ENCODE peak calls at places on chromosomes 1 and 21, in six cellular contexts. One of them, this sample, is unnamed.

GRCh38 chr1:192951961-192952460 is 107.1 kb downstream of the UCHL5 start:
- DNase-seq in ovary: no peak
- DNase-seq in fibroblast of lung: peak; percentile 89
- DNase-seq in HL-60: no peak
- DNase-seq in choroid plexus epithelial cell: peak; percentile 85
- DNase-seq in prostate gland: no peak
- DNase-seq in this sample: peak; percentile 89

GRCh38 chr1:15106608-15107007 is 46.9 kb upstream of the TMEM51 start:
- DNase-seq in ovary: no peak
- DNase-seq in fibroblast of lung: no peak
- DNase-seq in HL-60: no peak
- DNase-seq in choroid plexus epithelial cell: peak; percentile 10
- DNase-seq in prostate gland: no peak
- DNase-seq in this sample: no peak

GRCh38 chr1:109980324-109981127 is 4.0 kb upstream of the AHCYL1 start:
- DNase-seq in ovary: no peak
- DNase-seq in fibroblast of lung: no peak
- DNase-seq in HL-60: no peak
- DNase-seq in choroid plexus epithelial cell: no peak
- DNase-seq in prostate gland: no peak
- DNase-seq in this sample: no peak

GRCh38 chr1:44405804-44406743 is 1.0 kb downstream of the RNF220 start:
- DNase-seq in ovary: no peak
- DNase-seq in fibroblast of lung: peak; percentile 23
- DNase-seq in HL-60: no peak
- DNase-seq in choroid plexus epithelial cell: peak; percentile 19
- DNase-seq in prostate gland: no peak
- DNase-seq in this sample: no peak

GRCh38 chr1:12434174-12434573 is 183.8 kb downstream of the DHRS3 start:
- DNase-seq in ovary: no peak
- DNase-seq in fibroblast of lung: peak; percentile 71
- DNase-seq in HL-60: no peak
- DNase-seq in choroid plexus epithelial cell: peak; percentile 93
- DNase-seq in prostate gland: no peak
- DNase-seq in this sample: peak; percentile 70

GRCh38 chr1:92817986-92818764 is 13.7 kb upstream of the RPL5 start:
- DNase-seq in ovary: no peak
- DNase-seq in fibroblast of lung: peak; percentile 62
- DNase-seq in HL-60: no peak
- DNase-seq in choroid plexus epithelial cell: peak; percentile 65
- DNase-seq in prostate gland: no peak
- DNase-seq in this sample: peak; percentile 57

GRCh38 chr1:81305997-81306452 is 494.7 kb upstream of the ADGRL2 start:
- DNase-seq in ovary: peak; percentile 12
- DNase-seq in fibroblast of lung: peak; percentile 84
- DNase-seq in HL-60: no peak
- DNase-seq in choroid plexus epithelial cell: peak; percentile 76
- DNase-seq in prostate gland: peak; percentile 25
- DNase-seq in this sample: peak; percentile 60

GRCh38 chr1:158140871-158141270 is 39.8 kb upstream of the CD1D start:
- DNase-seq in ovary: no peak
- DNase-seq in fibroblast of lung: no peak
- DNase-seq in HL-60: no peak
- DNase-seq in choroid plexus epithelial cell: peak; percentile 44
- DNase-seq in prostate gland: no peak
- DNase-seq in this sample: no peak

GRCh38 chr1:119387858-119388257 is 19.3 kb downstream of the HAO2 start:
- DNase-seq in ovary: no peak
- DNase-seq in fibroblast of lung: no peak
- DNase-seq in HL-60: no peak
- DNase-seq in choroid plexus epithelial cell: no peak
- DNase-seq in prostate gland: no peak
- DNase-seq in this sample: no peak

GRCh38 chr1:54499097-54500029 is 48.7 kb upstream of the ACOT11 start:
- DNase-seq in ovary: peak; percentile 64
- DNase-seq in fibroblast of lung: peak; percentile 33
- DNase-seq in HL-60: no peak
- DNase-seq in choroid plexus epithelial cell: peak; percentile 68
- DNase-seq in prostate gland: peak; percentile 30
- DNase-seq in this sample: peak; percentile 34

GRCh38 chr1:206931709-206932108 is 10.0 kb upstream of the FCMR start:
- DNase-seq in ovary: no peak
- DNase-seq in fibroblast of lung: no peak
- DNase-seq in HL-60: no peak
- DNase-seq in choroid plexus epithelial cell: no peak
- DNase-seq in prostate gland: no peak
- DNase-seq in this sample: no peak

GRCh38 chr1:36562181-36562685 is 79.5 kb upstream of the CSF3R start:
- DNase-seq in ovary: no peak
- DNase-seq in fibroblast of lung: no peak
- DNase-seq in HL-60: no peak
- DNase-seq in choroid plexus epithelial cell: no peak
- DNase-seq in prostate gland: no peak
- DNase-seq in this sample: no peak

GRCh38 chr1:22613951-22614350 is 22.5 kb upstream of the C1QA start:
- DNase-seq in ovary: no peak
- DNase-seq in fibroblast of lung: no peak
- DNase-seq in HL-60: no peak
- DNase-seq in choroid plexus epithelial cell: no peak
- DNase-seq in prostate gland: no peak
- DNase-seq in this sample: no peak

GRCh38 chr1:95304803-95305202 is 70.8 kb downstream of the RWDD3 start:
- DNase-seq in ovary: no peak
- DNase-seq in fibroblast of lung: no peak
- DNase-seq in HL-60: no peak
- DNase-seq in choroid plexus epithelial cell: no peak
- DNase-seq in prostate gland: no peak
- DNase-seq in this sample: no peak

GRCh38 chr1:223708001-223708359 is 4.4 kb upstream of the CAPN2 start:
- DNase-seq in ovary: no peak
- DNase-seq in fibroblast of lung: no peak
- DNase-seq in HL-60: no peak
- DNase-seq in choroid plexus epithelial cell: no peak
- DNase-seq in prostate gland: no peak
- DNase-seq in this sample: no peak

GRCh38 chr1:37128091-37128490 is 93.8 kb upstream of the GRIK3 start:
- DNase-seq in ovary: no peak
- DNase-seq in fibroblast of lung: no peak
- DNase-seq in HL-60: no peak
- DNase-seq in choroid plexus epithelial cell: no peak
- DNase-seq in prostate gland: no peak
- DNase-seq in this sample: no peak

GRCh38 chr1:32474954-32475353 is 10.1 kb downstream of the ZBTB8B start:
- DNase-seq in ovary: no peak
- DNase-seq in fibroblast of lung: no peak
- DNase-seq in HL-60: no peak
- DNase-seq in choroid plexus epithelial cell: no peak
- DNase-seq in prostate gland: no peak
- DNase-seq in this sample: no peak

GRCh38 chr1:53733975-53734649 is 4.9 kb downstream of the GLIS1 start:
- DNase-seq in ovary: no peak
- DNase-seq in fibroblast of lung: peak; percentile 74
- DNase-seq in HL-60: no peak
- DNase-seq in choroid plexus epithelial cell: peak; percentile 62
- DNase-seq in prostate gland: no peak
- DNase-seq in this sample: no peak

GRCh38 chr1:225768662-225769426 is 8.8 kb upstream of the SRP9 start:
- DNase-seq in ovary: peak; percentile 20
- DNase-seq in fibroblast of lung: no peak
- DNase-seq in HL-60: no peak
- DNase-seq in choroid plexus epithelial cell: no peak
- DNase-seq in prostate gland: peak; percentile 50
- DNase-seq in this sample: no peak

GRCh38 chr1:112265946-112266345 is 130.1 kb upstream of the CTTNBP2NL start:
- DNase-seq in ovary: no peak
- DNase-seq in fibroblast of lung: no peak
- DNase-seq in HL-60: no peak
- DNase-seq in choroid plexus epithelial cell: no peak
- DNase-seq in prostate gland: no peak
- DNase-seq in this sample: peak; percentile 13

GRCh38 chr1:14617791-14618190 is 19.3 kb downstream of the KAZN start:
- DNase-seq in ovary: no peak
- DNase-seq in fibroblast of lung: no peak
- DNase-seq in HL-60: no peak
- DNase-seq in choroid plexus epithelial cell: no peak
- DNase-seq in prostate gland: no peak
- DNase-seq in this sample: no peak

GRCh38 chr1:87109012-87109411 is 194.6 kb downstream of the HS2ST1 start:
- DNase-seq in ovary: no peak
- DNase-seq in fibroblast of lung: no peak
- DNase-seq in HL-60: no peak
- DNase-seq in choroid plexus epithelial cell: no peak
- DNase-seq in prostate gland: no peak
- DNase-seq in this sample: no peak

GRCh38 chr1:201737350-201738060 is 91.5 kb upstream of the IPO9 start:
- DNase-seq in ovary: no peak
- DNase-seq in fibroblast of lung: peak; percentile 84
- DNase-seq in HL-60: no peak
- DNase-seq in choroid plexus epithelial cell: peak; percentile 94
- DNase-seq in prostate gland: no peak
- DNase-seq in this sample: peak; percentile 86

GRCh38 chr1:66206563-66207154 is 327.3 kb upstream of the SGIP1 start:
- DNase-seq in ovary: no peak
- DNase-seq in fibroblast of lung: no peak
- DNase-seq in HL-60: no peak
- DNase-seq in choroid plexus epithelial cell: peak; percentile 31
- DNase-seq in prostate gland: no peak
- DNase-seq in this sample: no peak

DNA sequence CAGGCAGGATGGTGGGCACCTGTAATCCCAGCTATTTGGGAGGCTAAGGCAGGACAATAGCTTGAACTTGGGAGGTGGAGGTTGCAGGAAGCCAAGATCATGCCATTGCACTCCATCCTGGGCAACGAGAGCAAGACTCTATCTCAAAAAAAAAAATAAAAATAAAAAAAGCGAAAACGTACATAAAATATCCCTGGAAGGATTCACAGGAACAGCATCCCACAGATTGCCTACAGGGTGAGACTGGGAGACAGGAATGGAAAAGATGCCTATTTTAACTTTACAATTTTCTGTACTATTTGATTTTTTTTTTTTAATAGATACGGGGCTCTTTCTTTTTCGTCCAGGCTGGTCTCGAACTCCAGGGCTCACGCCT is 604 bp upstream of the NBPF3 start:
- DNase-seq in ovary: no peak
- DNase-seq in fibroblast of lung: no peak
- DNase-seq in HL-60: no peak
- DNase-seq in choroid plexus epithelial cell: no peak
- DNase-seq in prostate gland: no peak
- DNase-seq in this sample: no peak
- H3K4me3 ChIP-seq in ovary: peak overlapping the region; percentile 70
- H3K4me3 ChIP-seq in fibroblast of lung: peak overlapping the region; percentile 57
- H3K4me3 ChIP-seq in HL-60: peak overlapping the region; percentile 69
- H3K4me3 ChIP-seq in choroid plexus epithelial cell: peak overlapping the region; percentile 78
- H3K4me3 ChIP-seq in prostate gland: peak overlapping the region; percentile 54
- H3K4me3 ChIP-seq in this sample: peak overlapping the region; percentile 85

DNA sequence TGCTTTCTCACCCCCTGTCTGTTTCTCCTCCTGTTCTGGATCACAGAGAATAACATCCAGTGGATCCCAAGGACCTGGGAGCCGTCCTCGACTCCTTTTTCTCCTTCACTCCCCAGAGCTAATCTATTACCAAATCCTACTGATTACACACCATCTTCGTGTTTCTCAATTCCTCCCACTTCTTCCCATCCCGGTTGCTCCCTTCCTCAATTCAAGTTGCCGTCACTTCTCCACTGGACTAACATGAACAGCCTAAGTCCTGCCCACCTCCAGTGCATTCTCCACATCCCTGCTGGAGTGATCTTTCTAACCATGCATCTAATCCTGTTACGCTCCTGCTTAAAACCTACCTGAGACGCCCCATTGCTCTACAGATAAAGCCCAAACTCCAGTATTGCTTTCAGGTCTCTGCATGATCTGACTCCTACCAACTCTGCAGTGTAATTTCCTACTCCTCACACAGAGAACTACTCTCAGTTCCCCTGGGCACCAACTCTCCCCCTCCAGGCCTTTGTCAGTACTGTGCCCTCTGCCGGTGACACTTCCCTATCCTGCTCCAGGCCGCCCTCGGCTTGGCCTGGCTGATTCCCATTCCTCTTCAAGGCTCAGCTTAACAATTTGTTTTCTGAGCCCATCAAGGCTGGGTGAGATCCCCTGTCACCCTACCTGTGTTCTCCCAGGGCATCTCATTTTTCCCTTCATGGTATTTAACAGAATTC is 2.4 kb downstream of the SLAMF8 start:
- DNase-seq in ovary: no peak
- DNase-seq in fibroblast of lung: no peak
- DNase-seq in HL-60: peak; percentile 61
- DNase-seq in choroid plexus epithelial cell: no peak
- DNase-seq in prostate gland: peak; percentile 14
- DNase-seq in this sample: no peak
- TF ChIP-seq CTCF in ovary: no peak
- TF ChIP-seq CTCF in fibroblast of lung: peak; percentile 11
- TF ChIP-seq CTCF in HL-60: peak; percentile 47
- TF ChIP-seq CTCF in choroid plexus epithelial cell: peak; percentile 47
- TF ChIP-seq CTCF in prostate gland: no peak
- TF ChIP-seq CTCF in this sample: no peak

DNA sequence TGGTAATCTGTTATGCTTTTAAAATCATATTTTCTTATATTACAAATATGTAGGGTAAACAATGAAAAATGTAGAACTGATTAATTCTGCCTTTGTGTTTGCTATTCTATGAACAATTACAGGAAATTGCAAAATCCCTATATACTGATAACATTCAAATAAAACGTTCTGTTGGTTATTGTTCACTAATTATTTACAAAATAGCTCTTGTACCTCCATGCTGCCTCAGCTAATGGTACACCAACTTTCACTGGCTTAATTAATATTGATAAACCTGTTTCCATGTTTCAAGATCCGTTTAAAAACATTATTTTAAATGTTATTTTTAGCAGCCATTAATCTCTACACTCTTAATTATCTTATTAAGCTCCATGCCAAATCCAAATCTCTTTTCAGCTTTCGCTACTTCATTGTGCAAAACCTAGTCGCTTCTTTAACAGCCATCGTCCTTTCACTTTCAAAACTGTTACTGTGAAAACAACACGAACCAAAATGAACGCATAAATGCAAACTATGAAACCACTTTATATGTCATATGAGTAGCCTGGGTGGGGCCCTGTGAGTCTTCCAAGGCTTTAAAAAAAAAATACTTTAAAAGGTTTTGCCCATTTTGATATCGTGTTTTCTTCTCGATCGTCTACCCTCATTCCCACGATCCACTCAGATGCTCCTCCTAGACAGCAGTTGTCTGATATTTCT is 807.0 kb downstream of the USP25 start:
- DNase-seq in ovary: no peak
- DNase-seq in fibroblast of lung: peak; percentile 75
- DNase-seq in HL-60: no peak
- DNase-seq in choroid plexus epithelial cell: peak; percentile 49
- DNase-seq in prostate gland: no peak
- DNase-seq in this sample: peak; percentile 76
- H3K4me3 ChIP-seq in ovary: peak overlapping the region; percentile 51
- H3K4me3 ChIP-seq in fibroblast of lung: peak overlapping the region; percentile 65
- H3K4me3 ChIP-seq in HL-60: no peak overlapping the region
- H3K4me3 ChIP-seq in choroid plexus epithelial cell: peak overlapping the region; percentile 36
- H3K4me3 ChIP-seq in prostate gland: peak overlapping the region; percentile 31
- H3K4me3 ChIP-seq in this sample: peak overlapping the region; percentile 64

DNA sequence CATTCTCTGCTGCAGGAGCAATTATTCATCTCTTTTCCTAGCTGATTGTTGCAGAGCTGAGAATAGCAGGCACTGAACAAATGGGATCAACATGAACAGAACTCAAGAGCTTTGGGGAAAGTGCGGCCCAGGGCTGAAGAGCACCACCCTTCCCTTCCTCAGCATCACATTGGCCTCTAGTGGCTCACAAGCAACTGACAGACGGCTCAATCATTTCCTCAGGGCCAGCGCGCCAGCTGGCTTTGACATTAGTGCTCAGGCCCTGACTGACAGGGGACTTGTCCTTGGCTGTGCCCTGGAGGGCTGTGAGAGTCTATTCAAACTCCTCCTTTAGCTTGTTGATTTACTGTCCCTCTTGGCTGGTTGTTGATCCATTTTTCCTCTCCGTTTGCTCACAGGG is 295.4 kb downstream of the HLX start:
- DNase-seq in ovary: no peak
- DNase-seq in fibroblast of lung: no peak
- DNase-seq in HL-60: no peak
- DNase-seq in choroid plexus epithelial cell: no peak
- DNase-seq in prostate gland: no peak
- DNase-seq in this sample: peak; percentile 8
- TF ChIP-seq CTCF in ovary: no peak
- TF ChIP-seq CTCF in fibroblast of lung: no peak
- TF ChIP-seq CTCF in HL-60: no peak
- TF ChIP-seq CTCF in choroid plexus epithelial cell: no peak
- TF ChIP-seq CTCF in prostate gland: no peak
- TF ChIP-seq CTCF in this sample: no peak